ENCODE peak calls at places on chromosomes 1 and 21, in nine cellular contexts. Q is GM23248; F is A549; P is aorta; Y is pancreas; J is breast epithelium; Z is CD8-positive, alpha-beta T cell; H is left lung; W is uterus. K is an unnamed sample.

GRCh38 chr1:3401585-3402257 is 52.7 kb upstream of the ARHGEF16 start:
- DNase-seq in Q (no peak), F (no peak), P (no peak), Y (no peak), J (no peak), Z (no peak), H (no peak), W (no peak), K (no peak)

GRCh38 chr1:6672558-6672957 is 29.1 kb downstream of the DNAJC11 start:
- DNase-seq in Q (no peak), F (no peak), P (no peak), Y (no peak), J (no peak), Z (no peak), H (no peak), W (no peak), K (no peak)

GRCh38 chr1:9410737-9411297 is 118.1 kb downstream of the SPSB1 start:
- DNase-seq in Q (peak), F (peak), P (no peak), Y (no peak), J (no peak), Z (no peak), H (no peak), W (no peak), K (no peak)

GRCh38 chr21:36059823-36060158 is 535 bp downstream of the SETD4 start:
- DNase-seq in Q (peak), F (no peak), P (peak), Y (peak), J (no peak), Z (no peak), H (peak), W (no peak), K (no peak)

GRCh38 chr1:30664103-30664755 is 59.2 kb downstream of the MATN1 start:
- DNase-seq in Q (peak), F (no peak), P (peak), Y (peak), J (no peak), Z (no peak), H (no peak), W (no peak), K (no peak)

GRCh38 chr1:228852015-228852414 is 116.7 kb downstream of the RHOU start:
- DNase-seq in Q (no peak), F (no peak), P (no peak), Y (no peak), J (no peak), Z (no peak), H (no peak), W (no peak), K (no peak)

GRCh38 chr1:37752213-37752582 is 12.7 kb downstream of the EPHA10 start:
- DNase-seq in Q (no peak), F (no peak), P (no peak), Y (no peak), J (no peak), Z (no peak), H (no peak), W (no peak), K (no peak)

GRCh38 chr1:43908858-43909257 is 24.7 kb upstream of the ARTN start:
- DNase-seq in Q (no peak), F (no peak), P (no peak), Y (no peak), J (no peak), Z (no peak), H (no peak), W (no peak), K (no peak)

GRCh38 chr1:198157847-198158765 is 1.3 kb downstream of the NEK7 start:
- DNase-seq in Q (peak), F (peak), P (no peak), Y (no peak), J (no peak), Z (peak), H (no peak), W (no peak), K (no peak)

GRCh38 chr1:167409183-167409582 is 109.1 kb downstream of the CD247 start:
- DNase-seq in Q (no peak), F (peak), P (no peak), Y (no peak), J (no peak), Z (no peak), H (no peak), W (no peak), K (no peak)

GRCh38 chr1:217333939-217334338 is 297.0 kb downstream of the GPATCH2 start:
- DNase-seq in Q (peak), F (peak), P (no peak), Y (no peak), J (no peak), Z (no peak), H (no peak), W (no peak), K (no peak)

GRCh38 chr1:31954607-31955283 is 16.6 kb upstream of the PTP4A2 start:
- DNase-seq in Q (peak), F (peak), P (peak), Y (peak), J (peak), Z (no peak), H (peak), W (peak), K (peak)

GRCh38 chr1:51564124-51564523 is 45.1 kb upstream of the EPS15 start:
- DNase-seq in Q (peak), F (peak), P (no peak), Y (no peak), J (no peak), Z (no peak), H (no peak), W (no peak), K (no peak)

GRCh38 chr1:47059376-47059775 is 7.7 kb upstream of the CYP4Z1 start:
- DNase-seq in Q (no peak), F (no peak), P (no peak), Y (no peak), J (no peak), Z (no peak), H (no peak), W (no peak), K (no peak)

GRCh38 chr1:201941420-201942128 is 4.8 kb downstream of the LMOD1 start:
- DNase-seq in Q (no peak), F (no peak), P (no peak), Y (no peak), J (no peak), Z (no peak), H (no peak), W (no peak), K (no peak)

GRCh38 chr1:39818482-39818881 is 29.8 kb upstream of the BMP8B start:
- DNase-seq in Q (no peak), F (no peak), P (no peak), Y (no peak), J (no peak), Z (no peak), H (no peak), W (no peak), K (no peak)

GRCh38 chr1:231242516-231243198 is 1.6 kb downstream of the GNPAT start:
- DNase-seq in Q (peak), F (no peak), P (no peak), Y (no peak), J (no peak), Z (no peak), H (no peak), W (no peak), K (no peak)

GRCh38 chr1:108828074-108828961 is 28.6 kb downstream of the AKNAD1 start:
- DNase-seq in Q (peak), F (peak), P (peak), Y (peak), J (peak), Z (peak), H (no peak), W (peak), K (peak)

GRCh38 chr1:230165526-230165925 is 98.5 kb downstream of the GALNT2 start:
- DNase-seq in Q (no peak), F (no peak), P (no peak), Y (peak), J (no peak), Z (no peak), H (no peak), W (no peak), K (no peak)

GRCh38 chr21:29394051-29394450 is 95.3 kb downstream of the BACH1 start:
- DNase-seq in Q (peak), F (no peak), P (no peak), Y (no peak), J (no peak), Z (no peak), H (no peak), W (no peak), K (no peak)

GRCh38 chr1:228148971-228149340 is 774 bp upstream of the GJC2 start:
- DNase-seq in Q (no peak), F (no peak), P (no peak), Y (no peak), J (no peak), Z (no peak), H (peak), W (no peak), K (no peak)

GRCh38 chr1:204072951-204073836 is at the start of gene SOX13:
- DNase-seq in Q (peak), F (peak), P (peak), Y (peak), J (peak), Z (peak), H (peak), W (peak), K (peak)

GRCh38 chr1:198298653-198299052 is 141.9 kb downstream of the NEK7 start:
- DNase-seq in Q (no peak), F (no peak), P (no peak), Y (no peak), J (no peak), Z (no peak), H (no peak), W (no peak), K (no peak)

GRCh38 chr1:172626845-172627244 is 32.1 kb upstream of the FASLG start:
- DNase-seq in Q (no peak), F (no peak), P (no peak), Y (no peak), J (no peak), Z (no peak), H (no peak), W (no peak), K (no peak)

GRCh38 chr1:85184245-85184644 is 16.6 kb downstream of the SYDE2 start:
- DNase-seq in Q (no peak), F (no peak), P (no peak), Y (no peak), J (no peak), Z (no peak), H (no peak), W (no peak), K (no peak)

GRCh38 chr1:224447251-224447650 is 12.7 kb upstream of the WDR26 start:
- DNase-seq in Q (peak), F (no peak), P (peak), Y (no peak), J (no peak), Z (no peak), H (no peak), W (peak), K (no peak)
- H3K27ac ChIP-seq in Q (peak), F (no peak), P (no peak), Y (no peak), J (peak), Z (no peak), H (no peak), W (no peak), K (no peak)

DNA sequence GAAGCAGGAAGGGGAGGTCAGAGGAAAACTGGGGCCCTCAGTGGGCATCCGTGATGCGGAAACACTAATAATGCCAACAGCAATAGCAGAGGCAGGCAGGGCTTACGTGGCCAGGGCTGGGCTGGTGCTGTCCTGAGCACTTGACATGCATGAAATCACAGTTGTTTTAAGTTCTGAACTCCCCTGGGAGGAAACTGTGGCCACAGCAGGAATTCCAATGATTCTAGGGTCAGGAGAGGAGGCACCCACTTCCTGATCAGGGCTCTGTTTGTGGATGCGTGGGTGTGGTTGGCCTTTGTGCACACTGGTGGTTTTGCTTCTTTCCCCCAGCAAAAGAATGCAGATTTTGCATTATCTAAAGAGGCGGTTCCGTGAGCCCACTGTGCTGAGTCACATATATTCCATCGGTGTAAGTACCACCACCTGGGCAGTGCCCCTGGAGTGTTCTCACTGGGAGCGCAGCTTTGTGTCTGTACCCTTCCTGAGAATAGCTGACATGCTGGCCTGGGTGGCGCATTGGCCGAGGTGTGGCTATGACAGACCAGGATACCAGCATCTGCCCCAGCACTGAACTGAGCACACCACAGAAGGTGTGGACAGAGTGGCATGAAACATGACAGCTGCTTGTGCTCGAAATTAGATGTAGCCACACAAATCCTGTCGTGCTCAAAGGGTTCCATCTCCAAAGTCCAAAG is 71.0 kb downstream of the PDE9A start:
- DNase-seq in Q (peak), F (peak), P (no peak), Y (no peak), J (no peak), Z (no peak), H (no peak), W (no peak), K (no peak)
- H3K27ac ChIP-seq in Q (no peak), F (no peak), P (no peak), Y (no peak), J (no peak), Z (no peak), H (no peak), W (no peak), K (no peak)

GRCh38 chr1:27568247-27569087 is 35.5 kb downstream of the AHDC1 start:
- DNase-seq in Q (peak), F (peak), P (peak), Y (peak), J (peak), Z (peak), H (peak), W (peak), K (peak)
- H3K27ac ChIP-seq in Q (peak), F (peak), P (peak), Y (peak), J (peak), Z (no peak), H (peak), W (peak), K (peak)

GRCh38 chr1:33012165-33012564 is 24.5 kb downstream of the AK2 start:
- DNase-seq in Q (no peak), F (no peak), P (no peak), Y (no peak), J (no peak), Z (no peak), H (no peak), W (no peak), K (no peak)
- H3K27ac ChIP-seq in Q (no peak), F (no peak), P (peak), Y (peak), J (peak), Z (no peak), H (peak), W (peak), K (peak)

K was measured in caudate nucleus.